ENCODE peak calls at places on chromosomes 5 and 9, in ten cellular contexts. F, J, M, C, U, Q, A, T, L and P are unnamed samples.
A peak's percentile ranks its signal among the peaks of the same experiment; 100 is the strongest.

GRCh38 chr5:180367300-180367699 is 14.2 kb upstream of the GFPT2 start:
- DNase-seq in F (no peak), J (no peak), M (no peak), C (no peak), U (no peak), Q (no peak), A (no peak), T (no peak), L (no peak), P (no peak)

GRCh38 chr5:196350-196749 is 5.1 kb downstream of the LRRC14B start:
- DNase-seq in F (no peak), J (no peak), M (peak; percentile 4), C (no peak), U (no peak), Q (no peak), A (no peak), T (no peak), L (no peak), P (no peak)

GRCh38 chr5:117748336-117748735 is 1173.7 kb upstream of the SEMA6A start:
- DNase-seq in F (no peak), J (no peak), M (no peak), C (no peak), U (no peak), Q (no peak), A (no peak), T (no peak), L (no peak), P (no peak)

GRCh38 chr5:132422720-132423442 is 53.4 kb downstream of the SLC22A5 start:
- DNase-seq in F (no peak), J (no peak), M (peak; percentile 93), C (peak; percentile 68), U (no peak), Q (peak; percentile 22), A (no peak), T (no peak), L (peak; percentile 81), P (no peak)

GRCh38 chr5:124876983-124877382 is 130.5 kb upstream of the ZNF608 start:
- DNase-seq in F (no peak), J (no peak), M (no peak), C (no peak), U (no peak), Q (no peak), A (no peak), T (no peak), L (no peak), P (no peak)

GRCh38 chr5:612498-613424 is 621 bp downstream of the CEP72 start:
- DNase-seq in F (peak; percentile 23), J (no peak), M (peak; percentile 24), C (no peak), U (no peak), Q (peak; percentile 40), A (peak; percentile 26), T (peak; percentile 52), L (no peak), P (peak; percentile 4)

GRCh38 chr5:144315994-144316634 is 145.4 kb downstream of the KCTD16 start:
- DNase-seq in F (no peak), J (no peak), M (no peak), C (no peak), U (no peak), Q (no peak), A (no peak), T (no peak), L (peak; percentile 12), P (no peak)

GRCh38 chr5:181187500-181188213 is 17.3 kb downstream of the TRIM7 start:
- DNase-seq in F (peak; percentile 86), J (peak; percentile 88), M (peak; percentile 46), C (peak; percentile 84), U (no peak), Q (peak; percentile 94), A (peak; percentile 83), T (peak; percentile 84), L (peak; percentile 81), P (peak; percentile 83)

GRCh38 chr5:132525299-132525724 is 18.0 kb downstream of the IL5 start:
- DNase-seq in F (no peak), J (no peak), M (peak; percentile 90), C (no peak), U (no peak), Q (no peak), A (no peak), T (no peak), L (no peak), P (no peak)

GRCh38 chr5:61969347-61969746 is 336.7 kb upstream of the KIF2A start:
- DNase-seq in F (peak; percentile 42), J (no peak), M (no peak), C (peak; percentile 1), U (no peak), Q (no peak), A (peak; percentile 64), T (no peak), L (no peak), P (no peak)

GRCh38 chr5:173567548-173567947 is 48.9 kb downstream of the BOD1 start:
- DNase-seq in F (no peak), J (no peak), M (no peak), C (peak; percentile 62), U (no peak), Q (no peak), A (peak; percentile 70), T (no peak), L (no peak), P (peak; percentile 71)

GRCh38 chr9:133614056-133614455 is 4.9 kb upstream of the FAM163B start:
- DNase-seq in F (no peak), J (no peak), M (no peak), C (no peak), U (no peak), Q (no peak), A (no peak), T (no peak), L (no peak), P (no peak)

GRCh38 chr9:106218854-106219253 is 524.5 kb downstream of the TMEM38B start:
- DNase-seq in F (no peak), J (no peak), M (peak; percentile 30), C (no peak), U (no peak), Q (no peak), A (peak; percentile 46), T (no peak), L (no peak), P (no peak)

GRCh38 chr9:2765250-2765880 is 48.1 kb downstream of the KCNV2 start:
- DNase-seq in F (no peak), J (no peak), M (no peak), C (no peak), U (no peak), Q (no peak), A (peak; percentile 47), T (no peak), L (no peak), P (no peak)

GRCh38 chr9:32991895-32992595 is 9.4 kb downstream of the APTX start:
- DNase-seq in F (no peak), J (no peak), M (peak; percentile 12), C (no peak), U (no peak), Q (no peak), A (no peak), T (no peak), L (no peak), P (no peak)

GRCh38 chr9:33042528-33042927 is 17.5 kb downstream of the DNAJA1 start:
- DNase-seq in F (no peak), J (no peak), M (no peak), C (no peak), U (no peak), Q (no peak), A (no peak), T (no peak), L (no peak), P (no peak)

DNA sequence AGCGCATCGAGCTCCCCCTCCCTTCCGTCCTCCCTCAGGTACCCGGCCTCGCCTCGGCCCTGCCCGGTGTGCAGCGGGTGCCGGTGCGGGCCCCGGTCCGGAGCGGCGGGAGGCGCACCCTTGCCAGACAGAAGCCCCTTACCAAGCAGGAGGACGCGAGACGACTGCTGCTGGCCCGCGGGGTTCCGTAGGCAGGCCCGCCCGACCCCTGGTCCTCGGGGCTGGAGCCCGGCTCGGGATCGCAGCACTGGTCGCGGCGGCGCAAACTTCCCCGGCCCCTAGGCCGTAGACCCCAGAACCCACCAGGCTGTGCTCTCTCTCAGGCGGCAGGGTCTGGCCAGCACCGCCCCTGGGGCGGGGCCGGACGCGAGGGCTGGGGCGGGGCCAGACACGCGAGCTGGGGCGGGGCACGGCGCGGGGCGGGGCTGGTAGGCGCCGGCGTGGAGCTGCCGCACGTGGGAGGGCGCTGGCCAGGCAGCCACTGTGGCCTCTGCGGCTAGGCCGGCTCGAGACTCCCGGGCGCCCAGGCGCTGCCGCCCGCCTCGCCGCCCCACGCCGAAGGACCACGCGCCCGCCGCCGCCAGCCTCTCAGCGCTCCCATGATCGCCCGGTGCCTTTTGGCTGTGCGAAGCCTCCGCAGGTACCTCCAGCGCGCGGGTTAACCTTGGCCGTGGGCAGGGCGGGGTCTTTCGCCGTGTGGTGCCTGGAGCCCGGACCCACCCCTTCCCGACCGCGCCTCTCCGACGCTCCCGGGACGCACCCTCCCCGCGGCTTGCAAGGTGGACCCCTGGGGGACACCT is at the start of the genes NLN and SGTB:
- DNase-seq in F (peak; percentile 85), J (peak; percentile 80), M (peak; percentile 79), C (peak; percentile 72), U (no peak), Q (peak; percentile 80), A (peak; percentile 67), T (peak; percentile 92), L (peak; percentile 63), P (peak; percentile 72)
- TF ChIP-seq CTCF in F (no peak), J (no peak), M (no peak), C (no peak), U (no peak), Q (no peak), A (no peak), T (peak; percentile 6), L (peak; percentile 2), P (no peak)

GRCh38 chr5:56152437-56152836 is 80.7 kb downstream of the ANKRD55 start:
- DNase-seq in F (no peak), J (no peak), M (peak; percentile 96), C (no peak), U (no peak), Q (no peak), A (no peak), T (no peak), L (peak; percentile 33), P (no peak)
- H3K4me3 ChIP-seq in F (no peak overlapping the region), J (no peak overlapping the region), M (no peak overlapping the region), C (no peak overlapping the region), U (no peak overlapping the region), Q (no peak overlapping the region), A (no peak overlapping the region), T (no peak overlapping the region), L (no peak overlapping the region), P (no peak overlapping the region)

GRCh38 chr5:16585028-16585667 is 31.6 kb downstream of the RETREG1 start:
- DNase-seq in F (no peak), J (no peak), M (no peak), C (no peak), U (no peak), Q (no peak), A (no peak), T (no peak), L (no peak), P (no peak)
- TF ChIP-seq CTCF in F (peak; percentile 61), J (peak; percentile 11), M (peak; percentile 29), C (peak; percentile 38), U (peak; percentile 54), Q (peak; percentile 47), A (peak; percentile 72), T (peak; percentile 41), L (peak; percentile 48), P (peak; percentile 48)

DNA sequence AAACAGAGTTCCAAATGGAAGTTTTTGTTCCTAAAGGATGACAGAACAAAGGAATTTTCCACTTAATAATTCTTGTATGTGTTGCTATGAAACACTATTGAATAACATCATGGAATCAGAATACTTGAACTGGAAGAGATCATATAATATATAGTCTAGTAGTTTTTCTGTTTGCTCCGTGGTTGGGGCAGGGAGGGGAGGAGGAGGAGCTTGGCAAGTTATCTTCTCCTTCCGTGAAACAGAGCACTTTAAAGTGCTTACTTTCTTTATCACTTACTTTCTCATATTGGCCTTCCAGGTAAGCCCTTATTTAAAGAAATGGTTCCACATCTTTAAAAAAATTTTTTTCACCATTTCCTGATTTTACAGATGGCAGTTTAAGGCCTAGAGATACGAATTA is 165.9 kb upstream of the TLX3 start:
- DNase-seq in F (no peak), J (no peak), M (no peak), C (no peak), U (no peak), Q (no peak), A (no peak), T (no peak), L (no peak), P (no peak)
- H3K4me3 ChIP-seq in F (no peak overlapping the region), J (no peak overlapping the region), M (no peak overlapping the region), C (no peak overlapping the region), U (no peak overlapping the region), Q (no peak overlapping the region), A (no peak overlapping the region), T (no peak overlapping the region), L (no peak overlapping the region), P (no peak overlapping the region)